ENCODE peak calls at places on chromosome 2, in six cellular contexts. One of them, this sample, is unnamed. For H3K4me1, the result is how much of the 10 kb centered on the place peaks cover.

GRCh38 chr2:46309052-46309953 is 12.1 kb downstream of the EPAS1 start:
- DNase-seq in aorta: no peak
- DNase-seq in IMR-90: peak
- DNase-seq in gastrocnemius medialis: no peak
- DNase-seq in PC-3: peak
- DNase-seq in heart left ventricle: no peak
- DNase-seq in this sample: peak

GRCh38 chr2:150041721-150042450 is 445.6 kb downstream of the RND3 start:
- DNase-seq in PC-3: peak
- DNase-seq in IMR-90: peak
- DNase-seq in heart left ventricle: no peak
- DNase-seq in aorta: no peak
- DNase-seq in gastrocnemius medialis: no peak
- DNase-seq in this sample: peak

GRCh38 chr2:196718394-196718793 is 78.9 kb downstream of the CCDC150 start:
- DNase-seq in heart left ventricle: no peak
- DNase-seq in gastrocnemius medialis: peak
- DNase-seq in aorta: no peak
- DNase-seq in IMR-90: no peak
- DNase-seq in PC-3: no peak
- DNase-seq in this sample: no peak

GRCh38 chr2:150811259-150811912 is 323.9 kb upstream of the RND3 start:
- DNase-seq in IMR-90: peak
- DNase-seq in PC-3: peak
- DNase-seq in gastrocnemius medialis: peak
- DNase-seq in aorta: no peak
- DNase-seq in heart left ventricle: no peak
- DNase-seq in this sample: no peak

GRCh38 chr2:104521247-104521646 is 332.7 kb upstream of the POU3F3 start:
- DNase-seq in aorta: no peak
- DNase-seq in IMR-90: no peak
- DNase-seq in heart left ventricle: no peak
- DNase-seq in gastrocnemius medialis: no peak
- DNase-seq in PC-3: no peak
- DNase-seq in this sample: no peak

GRCh38 chr2:127515383-127515915 is 10.8 kb downstream of the IWS1 start:
- DNase-seq in gastrocnemius medialis: no peak
- DNase-seq in aorta: no peak
- DNase-seq in IMR-90: no peak
- DNase-seq in heart left ventricle: no peak
- DNase-seq in PC-3: no peak
- DNase-seq in this sample: no peak

GRCh38 chr2:128455710-128456050 is 137.0 kb upstream of the HS6ST1 start:
- DNase-seq in IMR-90: no peak
- DNase-seq in aorta: no peak
- DNase-seq in gastrocnemius medialis: no peak
- DNase-seq in PC-3: no peak
- DNase-seq in heart left ventricle: no peak
- DNase-seq in this sample: no peak

GRCh38 chr2:15782009-15782751 is 158.2 kb upstream of the MYCN start:
- DNase-seq in PC-3: peak
- DNase-seq in gastrocnemius medialis: no peak
- DNase-seq in IMR-90: no peak
- DNase-seq in aorta: no peak
- DNase-seq in heart left ventricle: no peak
- DNase-seq in this sample: no peak

GRCh38 chr2:20578895-20579825 is 71.7 kb downstream of the HS1BP3 start:
- DNase-seq in heart left ventricle: peak
- DNase-seq in gastrocnemius medialis: peak
- DNase-seq in aorta: peak
- DNase-seq in PC-3: peak
- DNase-seq in IMR-90: peak
- DNase-seq in this sample: peak

GRCh38 chr2:168210898-168211570 is 36.4 kb downstream of the STK39 start:
- DNase-seq in PC-3: peak
- DNase-seq in IMR-90: peak
- DNase-seq in heart left ventricle: no peak
- DNase-seq in gastrocnemius medialis: no peak
- DNase-seq in aorta: no peak
- DNase-seq in this sample: peak

GRCh38 chr2:132037527-132038178 is 124.1 kb downstream of the ANKRD30BL start:
- DNase-seq in gastrocnemius medialis: no peak
- DNase-seq in PC-3: no peak
- DNase-seq in IMR-90: no peak
- DNase-seq in aorta: peak
- DNase-seq in heart left ventricle: peak
- DNase-seq in this sample: no peak

GRCh38 chr2:14292964-14293363 is 339.6 kb upstream of the LRATD1 start:
- DNase-seq in heart left ventricle: no peak
- DNase-seq in IMR-90: no peak
- DNase-seq in gastrocnemius medialis: no peak
- DNase-seq in PC-3: no peak
- DNase-seq in aorta: no peak
- DNase-seq in this sample: no peak

GRCh38 chr2:172806426-172807008 is 70.9 kb downstream of the RAPGEF4 start:
- DNase-seq in heart left ventricle: no peak
- DNase-seq in PC-3: peak
- DNase-seq in aorta: no peak
- DNase-seq in gastrocnemius medialis: no peak
- DNase-seq in IMR-90: peak
- DNase-seq in this sample: no peak

GRCh38 chr2:134445981-134446380 is 192.1 kb downstream of the MGAT5 start:
- DNase-seq in aorta: no peak
- DNase-seq in IMR-90: no peak
- DNase-seq in PC-3: no peak
- DNase-seq in heart left ventricle: no peak
- DNase-seq in gastrocnemius medialis: no peak
- DNase-seq in this sample: no peak

GRCh38 chr2:146579154-146579930 is 1265.5 kb upstream of the ACVR2A start:
- DNase-seq in PC-3: peak
- DNase-seq in aorta: no peak
- DNase-seq in IMR-90: peak
- DNase-seq in gastrocnemius medialis: no peak
- DNase-seq in heart left ventricle: no peak
- DNase-seq in this sample: peak

GRCh38 chr2:12113364-12113763 is 366.9 kb downstream of the LPIN1 start:
- DNase-seq in PC-3: no peak
- DNase-seq in heart left ventricle: no peak
- DNase-seq in aorta: no peak
- DNase-seq in IMR-90: no peak
- DNase-seq in gastrocnemius medialis: no peak
- DNase-seq in this sample: no peak

GRCh38 chr2:24228470-24228869 is 53.6 kb downstream of the FAM228A start:
- DNase-seq in aorta: no peak
- DNase-seq in IMR-90: peak
- DNase-seq in heart left ventricle: no peak
- DNase-seq in PC-3: peak
- DNase-seq in gastrocnemius medialis: no peak
- DNase-seq in this sample: no peak

GRCh38 chr2:240638517-240639160 is 13.4 kb downstream of the GPR35 start:
- DNase-seq in PC-3: no peak
- DNase-seq in heart left ventricle: no peak
- DNase-seq in IMR-90: no peak
- DNase-seq in aorta: peak
- DNase-seq in gastrocnemius medialis: peak
- DNase-seq in this sample: no peak

GRCh38 chr2:202049840-202050239 is 16.2 kb downstream of the FZD7 start:
- DNase-seq in IMR-90: no peak
- DNase-seq in heart left ventricle: no peak
- DNase-seq in gastrocnemius medialis: no peak
- DNase-seq in PC-3: no peak
- DNase-seq in aorta: no peak
- DNase-seq in this sample: no peak

GRCh38 chr2:25927357-25927756 is 49.1 kb upstream of the ASXL2 start:
- DNase-seq in gastrocnemius medialis: no peak
- DNase-seq in PC-3: no peak
- DNase-seq in heart left ventricle: no peak
- DNase-seq in IMR-90: no peak
- DNase-seq in aorta: no peak
- DNase-seq in this sample: no peak

GRCh38 chr2:35163948-35164347 is 1191.6 kb upstream of the CRIM1 start:
- DNase-seq in PC-3: no peak
- DNase-seq in heart left ventricle: no peak
- DNase-seq in gastrocnemius medialis: no peak
- DNase-seq in aorta: no peak
- DNase-seq in IMR-90: no peak
- DNase-seq in this sample: no peak

GRCh38 chr2:49619804-49620203 is 465.5 kb upstream of the FSHR start:
- DNase-seq in gastrocnemius medialis: no peak
- DNase-seq in PC-3: no peak
- DNase-seq in heart left ventricle: no peak
- DNase-seq in IMR-90: no peak
- DNase-seq in aorta: no peak
- DNase-seq in this sample: no peak

GRCh38 chr2:133841905-133842304 is 273.6 kb upstream of the NCKAP5 start:
- DNase-seq in aorta: no peak
- DNase-seq in PC-3: peak
- DNase-seq in IMR-90: peak
- DNase-seq in heart left ventricle: peak
- DNase-seq in gastrocnemius medialis: no peak
- DNase-seq in this sample: peak

GRCh38 chr2:59288771-59289170 is 1047.6 kb upstream of the FANCL start:
- DNase-seq in IMR-90: no peak
- DNase-seq in heart left ventricle: no peak
- DNase-seq in PC-3: no peak
- DNase-seq in gastrocnemius medialis: no peak
- DNase-seq in aorta: no peak
- DNase-seq in this sample: no peak

GRCh38 chr2:237511885-237512405 is 24.9 kb downstream of the MLPH start:
- DNase-seq in aorta: no peak
- DNase-seq in heart left ventricle: no peak
- DNase-seq in IMR-90: no peak
- DNase-seq in PC-3: no peak
- DNase-seq in gastrocnemius medialis: no peak
- DNase-seq in this sample: no peak

GRCh38 chr2:234404957-234405356 is 91.9 kb downstream of the ARL4C start:
- DNase-seq in PC-3: no peak
- DNase-seq in IMR-90: no peak
- DNase-seq in gastrocnemius medialis: no peak
- DNase-seq in aorta: no peak
- DNase-seq in heart left ventricle: no peak
- DNase-seq in this sample: no peak

GRCh38 chr2:66481100-66481549 is 46.2 kb downstream of the MEIS1 start:
- DNase-seq in aorta: no peak
- DNase-seq in gastrocnemius medialis: no peak
- DNase-seq in heart left ventricle: no peak
- DNase-seq in IMR-90: peak
- DNase-seq in PC-3: no peak
- DNase-seq in this sample: no peak

DNA sequence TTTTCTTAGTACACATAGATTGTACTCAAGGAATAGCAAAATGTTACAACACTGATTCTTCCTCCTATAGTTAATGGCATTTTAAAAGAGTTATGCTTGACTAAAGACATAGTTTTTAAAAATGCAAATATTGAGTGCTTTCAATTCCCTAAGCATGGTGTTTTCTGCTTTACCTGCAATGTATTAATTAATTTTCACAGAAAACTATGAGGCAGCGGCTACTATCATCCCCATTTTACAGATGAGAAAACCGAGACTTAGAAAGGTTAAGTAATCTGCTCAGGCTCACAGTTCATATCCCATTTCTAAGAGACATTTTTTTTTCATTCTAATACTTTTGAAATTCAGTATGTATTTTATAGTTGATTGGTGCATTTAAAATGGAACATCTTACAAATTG is 38.0 kb downstream of the BMP10 start:
- DNase-seq in aorta: no peak
- DNase-seq in heart left ventricle: no peak
- DNase-seq in PC-3: no peak
- DNase-seq in IMR-90: no peak
- DNase-seq in gastrocnemius medialis: no peak
- DNase-seq in this sample: no peak
- H3K4me1 ChIP-seq in aorta: under half
- H3K4me1 ChIP-seq in heart left ventricle: under half
- H3K4me1 ChIP-seq in PC-3: under half
- H3K4me1 ChIP-seq in IMR-90: under half
- H3K4me1 ChIP-seq in gastrocnemius medialis: under half
- H3K4me1 ChIP-seq in this sample: under half

DNA sequence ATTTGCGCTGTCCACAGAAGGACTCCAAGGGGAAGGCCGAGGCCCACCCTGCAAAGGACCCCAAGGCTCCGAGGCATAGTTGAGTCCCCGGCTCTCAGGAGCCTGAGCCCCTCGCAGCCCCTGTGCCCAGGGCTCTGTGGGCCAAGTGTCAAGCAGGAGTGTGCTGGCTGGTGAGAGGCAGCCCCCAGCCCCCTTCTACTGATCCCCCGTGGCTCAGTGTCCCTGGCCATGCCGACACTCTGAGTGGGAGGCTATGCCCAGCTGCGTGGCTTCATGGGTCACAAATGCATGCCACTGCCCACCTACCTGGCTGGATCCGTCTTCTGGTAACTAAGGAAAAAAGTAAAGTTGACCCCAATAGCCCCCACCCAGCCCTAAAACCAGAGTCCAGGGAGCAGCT is 172.7 kb downstream of the TNS1 start:
- DNase-seq in aorta: peak
- DNase-seq in gastrocnemius medialis: no peak
- DNase-seq in PC-3: no peak
- DNase-seq in IMR-90: no peak
- DNase-seq in heart left ventricle: no peak
- DNase-seq in this sample: no peak
- H3K4me1 ChIP-seq in aorta: under half
- H3K4me1 ChIP-seq in gastrocnemius medialis: half or more
- H3K4me1 ChIP-seq in PC-3: under half
- H3K4me1 ChIP-seq in IMR-90: under half
- H3K4me1 ChIP-seq in heart left ventricle: half or more
- H3K4me1 ChIP-seq in this sample: under half

GRCh38 chr2:216651370-216651881 is 18.2 kb downstream of the IGFBP2 start:
- DNase-seq in heart left ventricle: no peak
- DNase-seq in aorta: no peak
- DNase-seq in PC-3: peak
- DNase-seq in gastrocnemius medialis: no peak
- DNase-seq in IMR-90: peak
- DNase-seq in this sample: peak

GRCh38 chr2:216652566-216652965 is 19.3 kb downstream of the IGFBP2 start:
- DNase-seq in IMR-90: no peak
- DNase-seq in heart left ventricle: no peak
- DNase-seq in gastrocnemius medialis: no peak
- DNase-seq in PC-3: no peak
- DNase-seq in aorta: no peak
- DNase-seq in this sample: peak

GRCh38 chr2:216654528-216655052 is 21.4 kb downstream of the IGFBP2 start:
- DNase-seq in heart left ventricle: no peak
- DNase-seq in IMR-90: no peak
- DNase-seq in PC-3: no peak
- DNase-seq in gastrocnemius medialis: no peak
- DNase-seq in aorta: no peak
- DNase-seq in this sample: no peak

GRCh38 chr2:216653093-216653799 is 20.0 kb downstream of the IGFBP2 start:
- DNase-seq in gastrocnemius medialis: no peak
- DNase-seq in aorta: no peak
- DNase-seq in PC-3: no peak
- DNase-seq in heart left ventricle: no peak
- DNase-seq in IMR-90: no peak
- DNase-seq in this sample: no peak

GRCh38 chr2:216653931-216654365 is 20.7 kb downstream of the IGFBP2 start:
- DNase-seq in heart left ventricle: no peak
- DNase-seq in IMR-90: peak
- DNase-seq in PC-3: no peak
- DNase-seq in gastrocnemius medialis: no peak
- DNase-seq in aorta: no peak
- DNase-seq in this sample: no peak
- H3K4me1 ChIP-seq in heart left ventricle: under half
- H3K4me1 ChIP-seq in IMR-90: under half
- H3K4me1 ChIP-seq in PC-3: under half
- H3K4me1 ChIP-seq in gastrocnemius medialis: under half
- H3K4me1 ChIP-seq in aorta: under half
- H3K4me1 ChIP-seq in this sample: under half

GRCh38 chr2:218895758-218896500 is 15.3 kb downstream of the WNT10A start:
- DNase-seq in IMR-90: no peak
- DNase-seq in gastrocnemius medialis: no peak
- DNase-seq in aorta: no peak
- DNase-seq in PC-3: peak
- DNase-seq in heart left ventricle: no peak
- DNase-seq in this sample: no peak
- H3K4me1 ChIP-seq in IMR-90: under half
- H3K4me1 ChIP-seq in gastrocnemius medialis: under half
- H3K4me1 ChIP-seq in aorta: under half
- H3K4me1 ChIP-seq in PC-3: half or more
- H3K4me1 ChIP-seq in heart left ventricle: under half
- H3K4me1 ChIP-seq in this sample: half or more

This sample was measured in mammary epithelial cell.